ENCODE peak calls at places on chromosomes 13 and 19, in six cellular contexts. One of them, this sample, is unnamed.
A peak's percentile ranks its signal among the peaks of the same experiment; 100 is the strongest.

GRCh38 chr13:45749026-45749759 is 47.1 kb downstream of the CBY2 start:
- DNase-seq in GM18507: no peak
- DNase-seq in naive B cell: no peak
- DNase-seq in activated gamma-delta T cell treated with Interleukin-2 at 50 U/mL for 16 hours: no peak
- DNase-seq in body of pancreas: no peak
- DNase-seq in NCI-H2171: no peak
- DNase-seq in this sample: no peak

GRCh38 chr13:50085063-50085462 is 69.8 kb downstream of the KCNRG start:
- DNase-seq in body of pancreas: no peak
- DNase-seq in naive B cell: no peak
- DNase-seq in GM18507: no peak
- DNase-seq in NCI-H2171: peak; percentile 39
- DNase-seq in activated gamma-delta T cell treated with Interleukin-2 at 50 U/mL for 16 hours: no peak
- DNase-seq in this sample: no peak

GRCh38 chr13:59673301-59673700 is 490.4 kb downstream of the DIAPH3 start:
- DNase-seq in activated gamma-delta T cell treated with Interleukin-2 at 50 U/mL for 16 hours: no peak
- DNase-seq in naive B cell: no peak
- DNase-seq in NCI-H2171: no peak
- DNase-seq in body of pancreas: no peak
- DNase-seq in GM18507: no peak
- DNase-seq in this sample: no peak

GRCh38 chr13:65342938-65343337 is 1887.2 kb downstream of the PCDH9 start:
- DNase-seq in activated gamma-delta T cell treated with Interleukin-2 at 50 U/mL for 16 hours: no peak
- DNase-seq in NCI-H2171: no peak
- DNase-seq in naive B cell: no peak
- DNase-seq in body of pancreas: no peak
- DNase-seq in GM18507: no peak
- DNase-seq in this sample: no peak

GRCh38 chr13:50068508-50068907 is 53.3 kb downstream of the KCNRG start:
- DNase-seq in body of pancreas: no peak
- DNase-seq in naive B cell: no peak
- DNase-seq in GM18507: no peak
- DNase-seq in activated gamma-delta T cell treated with Interleukin-2 at 50 U/mL for 16 hours: no peak
- DNase-seq in NCI-H2171: no peak
- DNase-seq in this sample: no peak

GRCh38 chr13:82136880-82137279 is 1745.4 kb downstream of the SLITRK1 start:
- DNase-seq in GM18507: no peak
- DNase-seq in activated gamma-delta T cell treated with Interleukin-2 at 50 U/mL for 16 hours: no peak
- DNase-seq in NCI-H2171: no peak
- DNase-seq in body of pancreas: no peak
- DNase-seq in naive B cell: no peak
- DNase-seq in this sample: no peak

GRCh38 chr13:111927181-111927540 is 139.8 kb upstream of the SOX1 start:
- DNase-seq in body of pancreas: no peak
- DNase-seq in naive B cell: no peak
- DNase-seq in NCI-H2171: no peak
- DNase-seq in activated gamma-delta T cell treated with Interleukin-2 at 50 U/mL for 16 hours: no peak
- DNase-seq in GM18507: no peak
- DNase-seq in this sample: no peak

GRCh38 chr13:70856706-70857105 is 748.5 kb upstream of the KLHL1 start:
- DNase-seq in GM18507: no peak
- DNase-seq in NCI-H2171: no peak
- DNase-seq in body of pancreas: no peak
- DNase-seq in activated gamma-delta T cell treated with Interleukin-2 at 50 U/mL for 16 hours: no peak
- DNase-seq in naive B cell: no peak
- DNase-seq in this sample: no peak

GRCh38 chr13:27481766-27482165 is 31.4 kb upstream of the MTIF3 start:
- DNase-seq in naive B cell: no peak
- DNase-seq in activated gamma-delta T cell treated with Interleukin-2 at 50 U/mL for 16 hours: no peak
- DNase-seq in GM18507: no peak
- DNase-seq in body of pancreas: peak; percentile 37
- DNase-seq in NCI-H2171: no peak
- DNase-seq in this sample: no peak

GRCh38 chr13:20616059-20616797 is 49.3 kb downstream of the IFT88 start:
- DNase-seq in activated gamma-delta T cell treated with Interleukin-2 at 50 U/mL for 16 hours: no peak
- DNase-seq in NCI-H2171: no peak
- DNase-seq in GM18507: no peak
- DNase-seq in body of pancreas: no peak
- DNase-seq in naive B cell: no peak
- DNase-seq in this sample: no peak

GRCh38 chr19:28420731-28421550 is 792.0 kb downstream of the UQCRFS1 start:
- DNase-seq in NCI-H2171: no peak
- DNase-seq in activated gamma-delta T cell treated with Interleukin-2 at 50 U/mL for 16 hours: no peak
- DNase-seq in GM18507: no peak
- DNase-seq in naive B cell: no peak
- DNase-seq in body of pancreas: no peak
- DNase-seq in this sample: no peak

GRCh38 chr19:51469629-51470028 is 8.7 kb upstream of the CEACAM18 start:
- DNase-seq in activated gamma-delta T cell treated with Interleukin-2 at 50 U/mL for 16 hours: no peak
- DNase-seq in naive B cell: no peak
- DNase-seq in NCI-H2171: no peak
- DNase-seq in GM18507: no peak
- DNase-seq in body of pancreas: no peak
- DNase-seq in this sample: no peak

GRCh38 chr19:53101518-53101917 is 1.7 kb downstream of the ZNF160 start:
- DNase-seq in GM18507: no peak
- DNase-seq in activated gamma-delta T cell treated with Interleukin-2 at 50 U/mL for 16 hours: no peak
- DNase-seq in body of pancreas: no peak
- DNase-seq in NCI-H2171: no peak
- DNase-seq in naive B cell: no peak
- DNase-seq in this sample: no peak

GRCh38 chr19:12042893-12043292 is 7.4 kb upstream of the ZNF433 start:
- DNase-seq in activated gamma-delta T cell treated with Interleukin-2 at 50 U/mL for 16 hours: no peak
- DNase-seq in NCI-H2171: no peak
- DNase-seq in body of pancreas: no peak
- DNase-seq in naive B cell: no peak
- DNase-seq in GM18507: no peak
- DNase-seq in this sample: no peak

GRCh38 chr13:63492604-63493003 is 2077.0 kb upstream of the PCDH20 start:
- DNase-seq in GM18507: no peak
- DNase-seq in NCI-H2171: no peak
- DNase-seq in naive B cell: no peak
- DNase-seq in body of pancreas: no peak
- DNase-seq in activated gamma-delta T cell treated with Interleukin-2 at 50 U/mL for 16 hours: no peak
- DNase-seq in this sample: no peak

GRCh38 chr19:55632463-55632834 is 8.1 kb upstream of the ZNF784 start:
- DNase-seq in naive B cell: peak; percentile 88
- DNase-seq in body of pancreas: peak; percentile 94
- DNase-seq in activated gamma-delta T cell treated with Interleukin-2 at 50 U/mL for 16 hours: peak; percentile 95
- DNase-seq in GM18507: no peak
- DNase-seq in NCI-H2171: peak; percentile 64
- DNase-seq in this sample: peak; percentile 87

GRCh38 chr13:73754727-73755292 is 379.4 kb downstream of the KLF12 start:
- DNase-seq in naive B cell: peak; percentile 32
- DNase-seq in body of pancreas: peak; percentile 34
- DNase-seq in NCI-H2171: peak; percentile 54
- DNase-seq in activated gamma-delta T cell treated with Interleukin-2 at 50 U/mL for 16 hours: peak; percentile 21
- DNase-seq in GM18507: no peak
- DNase-seq in this sample: peak; percentile 37

GRCh38 chr19:34350161-34350561 is 14.8 kb upstream of the GPI start:
- DNase-seq in activated gamma-delta T cell treated with Interleukin-2 at 50 U/mL for 16 hours: peak; percentile 74
- DNase-seq in GM18507: no peak
- DNase-seq in NCI-H2171: no peak
- DNase-seq in naive B cell: no peak
- DNase-seq in body of pancreas: no peak
- DNase-seq in this sample: peak; percentile 74

GRCh38 chr19:34044011-34044410 is 128.3 kb upstream of the LSM14A start:
- DNase-seq in NCI-H2171: no peak
- DNase-seq in body of pancreas: no peak
- DNase-seq in naive B cell: no peak
- DNase-seq in GM18507: no peak
- DNase-seq in activated gamma-delta T cell treated with Interleukin-2 at 50 U/mL for 16 hours: no peak
- DNase-seq in this sample: no peak

GRCh38 chr19:17121736-17122293 is 46.2 kb downstream of the MYO9B start:
- DNase-seq in NCI-H2171: no peak
- DNase-seq in activated gamma-delta T cell treated with Interleukin-2 at 50 U/mL for 16 hours: no peak
- DNase-seq in GM18507: no peak
- DNase-seq in naive B cell: no peak
- DNase-seq in body of pancreas: no peak
- DNase-seq in this sample: no peak

GRCh38 chr19:4064551-4065260 is 2.0 kb downstream of the ZBTB7A start:
- DNase-seq in naive B cell: peak; percentile 54
- DNase-seq in activated gamma-delta T cell treated with Interleukin-2 at 50 U/mL for 16 hours: peak; percentile 64
- DNase-seq in body of pancreas: peak; percentile 52
- DNase-seq in NCI-H2171: peak; percentile 35
- DNase-seq in GM18507: no peak
- DNase-seq in this sample: peak; percentile 75

GRCh38 chr19:34135401-34135800 is 36.9 kb upstream of the LSM14A start:
- DNase-seq in naive B cell: no peak
- DNase-seq in NCI-H2171: no peak
- DNase-seq in activated gamma-delta T cell treated with Interleukin-2 at 50 U/mL for 16 hours: no peak
- DNase-seq in body of pancreas: peak; percentile 73
- DNase-seq in GM18507: no peak
- DNase-seq in this sample: no peak

GRCh38 chr13:24068472-24068871 is 92.0 kb upstream of the SPATA13 start:
- DNase-seq in NCI-H2171: no peak
- DNase-seq in GM18507: no peak
- DNase-seq in naive B cell: no peak
- DNase-seq in body of pancreas: no peak
- DNase-seq in activated gamma-delta T cell treated with Interleukin-2 at 50 U/mL for 16 hours: no peak
- DNase-seq in this sample: no peak

GRCh38 chr19:51521796-51522195 is 9.7 kb downstream of the SIGLEC6 start:
- DNase-seq in naive B cell: no peak
- DNase-seq in GM18507: no peak
- DNase-seq in body of pancreas: no peak
- DNase-seq in NCI-H2171: no peak
- DNase-seq in activated gamma-delta T cell treated with Interleukin-2 at 50 U/mL for 16 hours: no peak
- DNase-seq in this sample: no peak

GRCh38 chr13:21343659-21344058 is 115.4 kb downstream of the ZDHHC20 start:
- DNase-seq in NCI-H2171: no peak
- DNase-seq in naive B cell: no peak
- DNase-seq in activated gamma-delta T cell treated with Interleukin-2 at 50 U/mL for 16 hours: no peak
- DNase-seq in body of pancreas: no peak
- DNase-seq in GM18507: no peak
- DNase-seq in this sample: no peak

GRCh38 chr19:18669524-18669817 is 14.0 kb upstream of the CRTC1 start:
- DNase-seq in GM18507: no peak
- DNase-seq in activated gamma-delta T cell treated with Interleukin-2 at 50 U/mL for 16 hours: no peak
- DNase-seq in NCI-H2171: no peak
- DNase-seq in body of pancreas: no peak
- DNase-seq in naive B cell: no peak
- DNase-seq in this sample: no peak

GRCh38 chr19:6362351-6362801 is 1.0 kb downstream of the CLPP start:
- DNase-seq in GM18507: no peak
- DNase-seq in body of pancreas: no peak
- DNase-seq in activated gamma-delta T cell treated with Interleukin-2 at 50 U/mL for 16 hours: peak; percentile 39
- DNase-seq in NCI-H2171: no peak
- DNase-seq in naive B cell: no peak
- DNase-seq in this sample: peak; percentile 17